ENCODE peak calls at places on chromosomes 4 and X, in four cellular contexts. E, N, O and P are unnamed samples. For H3K4me1 and H3K36me3, the result is how much of the 10 kb centered on the place peaks cover.

GRCh38 chr4:1492636-1493539 is 86.6 kb upstream of the NKX1-1 start:
- DNase-seq in E (no peak), O (peak), N (no peak), P (peak)

GRCh38 chr4:125420499-125420898 is 105.7 kb downstream of the FAT4 start:
- DNase-seq in O (no peak), E (no peak), N (no peak), P (no peak)

GRCh38 chr4:81635128-81635527 is 163.4 kb upstream of the RASGEF1B start:
- DNase-seq in E (no peak), N (no peak), O (no peak), P (no peak)

GRCh38 chr4:108762559-108763225 is at the start of gene ETNPPL:
- DNase-seq in N (no peak), O (no peak), E (peak), P (no peak)

GRCh38 chr4:87839309-87839946 is 6.7 kb downstream of the MEPE start:
- DNase-seq in N (no peak), E (peak), O (no peak), P (no peak)

GRCh38 chrX:72475952-72476668 is 96.5 kb downstream of the HDAC8 start:
- DNase-seq in E (no peak), O (no peak), N (no peak), P (no peak)

GRCh38 chr4:118881512-118882146 is 7.0 kb upstream of the SYNPO2 start:
- DNase-seq in E (no peak), N (peak), O (no peak), P (no peak)

GRCh38 chrX:111040377-111041017 is 55.5 kb upstream of the PAK3 start:
- DNase-seq in O (no peak), E (no peak), N (no peak), P (no peak)

GRCh38 chr4:25928320-25928955 is 14.4 kb downstream of the SMIM20 start:
- DNase-seq in O (no peak), E (no peak), N (no peak), P (no peak)

GRCh38 chr4:3699678-3700077 is 66.5 kb upstream of the ADRA2C start:
- DNase-seq in O (peak), E (no peak), N (no peak), P (peak)

GRCh38 chr4:187603093-187603395 is 392.5 kb upstream of the ZFP42 start:
- DNase-seq in O (no peak), N (no peak), E (no peak), P (no peak)

GRCh38 chr4:172543249-172543648 is 625.4 kb upstream of the GALNT7 start:
- DNase-seq in N (no peak), O (no peak), E (no peak), P (no peak)

GRCh38 chr4:156948738-156949137 is 22.9 kb downstream of the PDGFC start:
- DNase-seq in E (no peak), O (no peak), N (no peak), P (no peak)

GRCh38 chr4:156950090-156950489 is 21.5 kb downstream of the PDGFC start:
- DNase-seq in E (no peak), O (no peak), N (no peak), P (no peak)

GRCh38 chr4:156946508-156947197 is 24.9 kb downstream of the PDGFC start:
- DNase-seq in E (no peak), O (no peak), N (peak), P (peak)

GRCh38 chr4:156949373-156949814 is 22.2 kb downstream of the PDGFC start:
- DNase-seq in N (no peak), O (no peak), E (no peak), P (no peak)

DNA sequence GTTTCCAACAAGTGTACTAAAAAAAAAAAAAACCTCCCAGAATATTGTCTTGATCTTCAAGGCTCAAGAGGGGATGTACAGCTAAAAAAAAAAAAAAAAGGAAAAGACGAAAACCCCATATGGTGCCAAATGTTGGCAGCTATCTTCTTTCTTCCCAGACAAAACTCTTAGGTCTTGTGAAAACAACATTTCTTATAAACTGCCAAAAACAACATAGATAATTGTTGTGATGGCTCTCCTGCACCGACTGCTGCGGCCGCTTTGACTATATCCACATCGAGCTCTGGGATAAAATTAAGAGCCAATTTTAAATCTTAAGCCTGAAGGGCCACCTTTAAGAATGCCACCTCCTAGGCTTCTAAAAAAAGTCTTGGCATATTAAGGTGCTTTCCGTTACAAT is 23.5 kb downstream of the PDGFC start:
- DNase-seq in N (no peak), E (no peak), O (no peak), P (no peak)
- H3K4me1 ChIP-seq in N (half or more), E (under half), O (under half), P (half or more)

DNA sequence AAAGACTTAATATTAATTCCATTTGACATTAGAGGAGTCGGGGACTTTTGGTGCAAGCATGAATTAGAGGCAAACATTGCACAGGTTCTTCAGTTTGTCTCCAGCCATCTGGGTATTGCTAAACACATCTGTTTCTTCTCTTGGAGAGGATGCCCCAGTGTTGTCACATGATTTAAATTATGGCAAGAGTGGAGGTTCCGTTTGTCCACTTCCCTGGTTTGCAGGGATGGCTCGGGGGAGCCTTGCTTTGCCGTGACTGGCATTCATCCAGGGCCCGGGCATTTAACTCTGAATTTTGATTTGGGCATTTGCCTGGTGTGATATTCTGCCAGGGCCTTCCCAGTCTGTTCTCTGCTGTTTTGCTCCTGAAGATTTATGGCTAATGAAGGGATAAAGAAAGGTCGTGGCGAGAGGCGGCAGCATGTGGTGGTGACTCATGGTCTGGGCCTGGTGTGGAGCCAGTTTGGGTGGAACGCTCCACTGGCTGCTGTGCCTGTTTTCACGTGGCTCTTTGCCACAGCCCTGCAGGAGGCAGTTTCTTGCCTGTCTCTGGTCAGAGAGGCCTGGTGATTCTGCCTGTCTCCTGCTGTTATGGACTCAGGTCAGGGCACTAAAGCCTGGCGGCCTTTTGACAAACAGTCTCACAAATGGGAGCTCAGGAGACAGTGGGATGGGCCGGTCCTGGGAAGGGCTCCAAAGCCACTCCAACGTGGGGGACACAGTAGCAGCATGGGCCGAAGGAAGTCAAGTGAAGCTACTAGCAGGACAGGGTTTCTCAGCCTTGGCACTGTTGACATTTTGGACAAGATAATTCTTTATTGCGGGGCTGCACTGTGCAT is 99.4 kb upstream of the PGRMC2 start:
- DNase-seq in N (no peak), O (peak), E (peak), P (peak)
- TF ChIP-seq CTCF in N (peak), O (no peak), E (no peak), P (no peak)

DNA sequence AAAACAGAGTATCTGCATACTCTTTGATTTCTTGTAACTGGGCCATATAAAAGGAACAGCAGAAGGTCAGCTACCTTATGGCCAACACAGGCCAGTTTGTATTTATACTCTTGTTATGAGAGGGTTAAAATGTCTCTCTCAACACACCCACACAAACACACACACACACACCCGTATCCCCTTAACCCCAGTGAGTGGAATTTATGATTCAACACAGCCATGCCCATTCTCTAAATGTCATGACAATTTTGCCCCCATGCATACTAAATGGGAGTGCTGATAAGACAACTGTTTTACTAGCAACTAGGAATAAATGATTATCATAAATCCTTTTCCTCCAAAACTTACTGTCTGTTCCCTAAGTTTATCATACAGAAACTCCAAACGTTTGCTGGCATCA is 22.1 kb upstream of the SCD5 start:
- DNase-seq in N (no peak), O (no peak), E (no peak), P (no peak)
- H3K36me3 ChIP-seq in N (under half), O (half or more), E (half or more), P (half or more)

GRCh38 chr4:113383111-113383785 is 333.8 kb downstream of the ANK2 start:
- DNase-seq in E (peak), O (no peak), N (no peak), P (no peak)

GRCh38 chr4:113375964-113376666 is 326.7 kb downstream of the ANK2 start:
- DNase-seq in E (no peak), O (no peak), N (no peak), P (no peak)

GRCh38 chr4:113384600-113384999 is 335.1 kb downstream of the ANK2 start:
- DNase-seq in N (no peak), O (no peak), E (no peak), P (no peak)

GRCh38 chr4:113382704-113383103 is 333.3 kb downstream of the ANK2 start:
- DNase-seq in E (no peak), N (no peak), O (no peak), P (no peak)

GRCh38 chr4:113378836-113379235 is 329.4 kb downstream of the ANK2 start:
- DNase-seq in O (no peak), N (no peak), E (no peak), P (no peak)
- H3K4me1 ChIP-seq in O (under half), N (under half), E (under half), P (under half)

GRCh38 chr4:73127839-73128448 is 58.4 kb upstream of the COX18 start:
- DNase-seq in E (no peak), N (no peak), O (no peak), P (no peak)
- TF ChIP-seq CTCF in E (peak), N (peak), O (no peak), P (peak)

DNA sequence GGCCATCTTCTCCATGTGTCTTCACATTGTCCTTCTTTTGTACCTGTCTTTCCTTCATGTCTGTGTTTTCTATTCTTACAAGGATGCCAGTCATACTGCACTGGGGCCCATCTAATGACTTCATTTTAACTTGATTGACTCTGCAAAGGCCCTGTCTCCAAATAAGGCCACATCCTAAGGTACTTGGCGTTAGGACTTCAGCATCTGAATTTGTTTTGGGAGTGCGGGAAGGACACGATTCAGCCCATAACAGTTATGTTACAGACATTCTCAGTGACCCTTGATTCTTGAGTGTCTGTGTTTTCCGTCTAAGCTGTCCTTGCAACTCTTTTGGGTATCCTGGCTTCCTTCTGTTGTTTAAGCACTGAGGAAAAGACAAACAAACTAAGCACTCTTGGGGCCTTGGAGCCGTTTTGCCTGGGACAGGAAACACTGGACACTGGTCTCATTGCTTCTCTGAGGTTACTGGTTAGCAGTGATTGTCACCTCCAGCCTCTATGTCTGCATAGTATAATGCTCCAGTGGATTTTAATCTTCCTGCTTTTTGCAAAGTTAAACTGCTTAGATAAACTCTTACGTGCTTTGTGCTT is 80.7 kb downstream of the SNX25 start:
- DNase-seq in N (no peak), E (no peak), O (no peak), P (no peak)
- H3K36me3 ChIP-seq in N (under half), E (under half), O (under half), P (under half)

GRCh38 chrX:66017659-66018170 is 22.2 kb downstream of the VSIG4 start:
- DNase-seq in O (no peak), E (no peak), N (no peak), P (no peak)
- H3K4me1 ChIP-seq in O (under half), E (under half), N (under half), P (under half)

GRCh38 chr4:90799895-90800294 is 672.7 kb downstream of the CCSER1 start:
- DNase-seq in N (no peak), E (no peak), O (no peak), P (no peak)
- TF ChIP-seq CTCF in N (no peak), E (no peak), O (no peak), P (peak)

GRCh38 chr4:77952399-77952974 is 89.9 kb downstream of the MRPL1 start:
- DNase-seq in E (no peak), N (no peak), O (no peak), P (no peak)
- H3K36me3 ChIP-seq in E (under half), N (under half), O (under half), P (under half)